ENCODE peak calls at places on chromosome 2, in four cellular contexts. L, H, X and Z are unnamed samples.
A peak's percentile ranks its signal among the peaks of the same experiment; 100 is the strongest.

GRCh38 chr2:223747392-223748042 is 89.9 kb downstream of the AP1S3 start:
- DNase-seq in L (no peak), H (no peak), X (no peak), Z (no peak)

GRCh38 chr2:121634354-121635307 is 14.6 kb downstream of the CLASP1 start:
- DNase-seq in L (no peak), H (no peak), X (no peak), Z (no peak)

GRCh38 chr2:112679484-112679883 is 33.7 kb downstream of the SLC20A1 start:
- DNase-seq in L (no peak), H (no peak), X (no peak), Z (no peak)

GRCh38 chr2:191249131-191249813 is 4.1 kb downstream of the MYO1B start:
- DNase-seq in L (no peak), H (no peak), X (no peak), Z (no peak)

GRCh38 chr2:128573116-128573515 is 254.4 kb upstream of the HS6ST1 start:
- DNase-seq in L (no peak), H (no peak), X (no peak), Z (no peak)

GRCh38 chr2:10720983-10721343 is 467 bp upstream of the ATP6V1C2 start:
- DNase-seq in L (no peak), H (no peak), X (no peak), Z (no peak)

GRCh38 chr2:136185991-136186771 is 68.2 kb upstream of the CXCR4 start:
- DNase-seq in L (no peak), H (no peak), X (no peak), Z (no peak)

GRCh38 chr2:195660265-195660890 is 3.4 kb downstream of the SLC39A10 start:
- DNase-seq in L (peak; percentile 87), H (peak; percentile 68), X (peak; percentile 32), Z (peak; percentile 80)

GRCh38 chr2:106140091-106140490 is 54.0 kb downstream of the UXS1 start:
- DNase-seq in L (no peak), H (no peak), X (no peak), Z (no peak)

GRCh38 chr2:241595600-241596140 is 37.1 kb downstream of the BOK start:
- DNase-seq in L (no peak), H (no peak), X (no peak), Z (no peak)

GRCh38 chr2:52474091-52474490 is 1293.5 kb upstream of the CHAC2 start:
- DNase-seq in L (no peak), H (no peak), X (no peak), Z (no peak)